ENCODE peak calls at places on chromosomes 1 and 21, in eight cellular contexts. V, S, L, X, Q, I, P and F are unnamed samples. For H3K9me2, the result is how much of the 10 kb centered on the place peaks cover.

GRCh38 chr1:40899230-40899870 is 37.2 kb upstream of the CITED4 start:
- DNase-seq in V (no peak), S (peak), L (peak), X (no peak), Q (no peak), I (no peak), P (no peak), F (peak)

GRCh38 chr1:63937623-63938022 is 163.8 kb downstream of the ROR1 start:
- DNase-seq in V (no peak), S (no peak), L (no peak), X (no peak), Q (no peak), I (no peak), P (no peak), F (no peak)

GRCh38 chr1:112636597-112637256 is 17.1 kb downstream of the CAPZA1 start:
- DNase-seq in V (no peak), S (no peak), L (no peak), X (no peak), Q (no peak), I (no peak), P (no peak), F (no peak)

GRCh38 chr1:30684881-30685795 is 38.2 kb downstream of the MATN1 start:
- DNase-seq in V (no peak), S (peak), L (peak), X (no peak), Q (peak), I (no peak), P (peak), F (peak)

GRCh38 chr1:60963167-60963909 is 119.0 kb upstream of the NFIA start:
- DNase-seq in V (peak), S (no peak), L (no peak), X (no peak), Q (no peak), I (no peak), P (no peak), F (no peak)

GRCh38 chr21:41640756-41641509 is 125.9 kb downstream of the RIPK4 start:
- DNase-seq in V (no peak), S (no peak), L (peak), X (no peak), Q (no peak), I (no peak), P (no peak), F (no peak)

GRCh38 chr1:248863011-248863881 is 4.4 kb upstream of the ZNF692 start:
- DNase-seq in V (peak), S (peak), L (no peak), X (peak), Q (peak), I (peak), P (peak), F (no peak)

GRCh38 chr1:232377494-232377770 is 252.5 kb downstream of the SIPA1L2 start:
- DNase-seq in V (no peak), S (no peak), L (no peak), X (no peak), Q (no peak), I (no peak), P (peak), F (peak)

GRCh38 chr1:202805886-202806511 is 2.2 kb downstream of the KDM5B start:
- DNase-seq in V (no peak), S (no peak), L (no peak), X (no peak), Q (no peak), I (no peak), P (no peak), F (no peak)

GRCh38 chr1:202807926-202808757 is at the start of gene KDM5B:
- DNase-seq in V (peak), S (peak), L (peak), X (no peak), Q (peak), I (no peak), P (peak), F (peak)

GRCh38 chr1:202809597-202810159 is 1.1 kb upstream of the PCAT6 start:
- DNase-seq in V (no peak), S (peak), L (no peak), X (no peak), Q (no peak), I (no peak), P (no peak), F (no peak)

GRCh38 chr1:202807367-202807925 is 775 bp downstream of the KDM5B start:
- DNase-seq in V (no peak), S (peak), L (no peak), X (no peak), Q (peak), I (no peak), P (peak), F (no peak)

DNA sequence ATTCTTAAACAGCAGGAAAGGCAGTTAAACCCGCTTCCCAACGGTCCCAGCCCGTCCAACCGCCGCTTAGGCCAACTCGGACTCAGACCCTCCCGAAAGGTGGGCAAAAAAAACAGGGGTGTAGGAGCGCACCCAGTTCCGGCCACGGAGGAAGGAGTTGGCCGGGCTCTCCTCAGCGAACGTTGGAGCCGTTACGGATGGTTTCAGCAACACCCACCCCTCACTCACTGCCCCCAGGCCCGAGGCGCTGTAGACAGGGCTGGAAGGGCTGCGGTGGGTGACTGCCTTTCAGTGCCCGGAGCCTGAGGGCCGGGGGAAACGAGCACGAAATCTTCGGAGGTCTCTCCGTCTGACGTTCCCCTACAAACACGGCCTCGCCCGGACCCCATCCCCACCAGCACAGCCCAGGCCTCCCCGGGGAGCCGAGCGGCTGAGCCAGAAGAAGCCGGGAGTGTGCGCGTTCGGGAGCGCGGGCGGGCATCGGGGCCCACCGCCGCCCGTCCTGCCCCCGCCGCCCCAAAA is 1.3 kb downstream of the KDM5B start:
- DNase-seq in V (no peak), S (peak), L (no peak), X (no peak), Q (no peak), I (no peak), P (peak), F (no peak)
- H3K9me2 ChIP-seq in V (under half), S (under half), L (under half), X (under half), Q (under half), I (under half), P (under half), F (under half)

GRCh38 chr1:24744911-24745710 is at the start of gene CLIC4:
- DNase-seq in V (peak), S (peak), L (peak), X (peak), Q (peak), I (peak), P (peak), F (peak)
- H3K9me2 ChIP-seq in V (under half), S (under half), L (under half), X (under half), Q (under half), I (under half), P (under half), F (under half)

DNA sequence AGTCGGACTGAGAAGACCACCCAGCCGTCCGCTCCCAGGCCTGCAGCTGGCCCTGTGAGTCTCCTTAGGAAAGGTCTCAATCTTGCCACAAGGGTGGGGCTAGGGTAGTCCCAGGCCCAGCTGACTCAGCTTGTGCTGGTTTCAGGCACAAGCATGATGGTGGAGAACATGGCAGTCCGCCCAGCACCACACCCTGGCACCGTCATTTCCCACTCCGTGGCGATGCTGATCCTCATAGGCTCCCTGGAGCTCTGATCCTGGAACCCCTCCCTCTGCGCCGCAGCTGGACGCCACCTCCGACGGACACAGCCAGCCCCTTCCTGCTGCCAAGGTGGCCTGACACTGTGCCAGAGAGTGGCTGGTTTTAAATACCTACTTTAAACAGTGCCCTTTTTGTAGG is 10.7 kb downstream of the TMEM81 start:
- DNase-seq in V (no peak), S (no peak), L (no peak), X (no peak), Q (no peak), I (no peak), P (no peak), F (no peak)
- H3K9me2 ChIP-seq in V (under half), S (under half), L (under half), X (under half), Q (under half), I (under half), P (under half), F (under half)

DNA sequence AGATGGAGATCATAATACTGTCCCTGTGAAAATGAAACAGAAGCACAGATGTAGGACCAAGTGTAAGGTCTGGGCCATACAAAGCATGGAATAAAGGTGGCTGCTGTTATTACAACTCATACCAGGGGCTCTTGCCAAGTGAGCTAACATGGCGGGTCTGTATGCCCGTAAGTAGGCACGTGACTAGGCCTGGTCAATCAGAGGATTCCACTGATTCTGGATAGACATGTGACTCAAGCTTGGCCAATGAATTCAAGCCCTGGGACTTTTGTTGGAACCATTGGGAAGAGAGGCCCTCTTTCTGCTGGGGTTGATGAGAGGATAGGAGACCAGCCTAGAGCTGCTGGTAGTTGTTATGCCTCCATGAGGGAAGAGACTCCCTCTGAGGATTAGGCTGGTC is 47.8 kb upstream of the WNT4 start:
- DNase-seq in V (no peak), S (no peak), L (no peak), X (no peak), Q (no peak), I (no peak), P (no peak), F (no peak)
- H3K9me2 ChIP-seq in V (under half), S (under half), L (under half), X (under half), Q (under half), I (under half), P (under half), F (under half)

DNA sequence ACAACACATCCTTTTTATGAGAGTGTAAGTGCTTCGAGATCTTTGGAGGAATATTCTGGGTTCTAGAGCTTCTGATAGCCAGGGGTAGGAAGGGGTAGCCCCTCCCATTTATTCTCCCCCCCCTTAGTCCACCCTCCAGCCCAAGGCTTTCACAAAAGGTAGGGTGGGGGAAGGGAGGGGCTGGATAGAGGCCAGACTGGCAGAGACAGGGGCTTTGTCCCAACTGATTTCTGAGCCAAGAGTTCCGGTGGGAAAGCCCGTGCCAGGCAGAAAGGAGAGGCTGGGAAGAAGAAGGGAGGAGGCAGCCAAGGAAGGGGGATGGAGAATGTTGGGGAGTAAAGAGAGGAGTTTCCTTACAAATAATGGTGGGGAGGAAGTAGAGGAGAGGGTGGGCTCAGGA is 3.1 kb downstream of the BCAN start:
- DNase-seq in V (no peak), S (no peak), L (no peak), X (no peak), Q (no peak), I (no peak), P (no peak), F (no peak)
- H3K9me2 ChIP-seq in V (under half), S (under half), L (under half), X (under half), Q (under half), I (under half), P (under half), F (under half)

DNA sequence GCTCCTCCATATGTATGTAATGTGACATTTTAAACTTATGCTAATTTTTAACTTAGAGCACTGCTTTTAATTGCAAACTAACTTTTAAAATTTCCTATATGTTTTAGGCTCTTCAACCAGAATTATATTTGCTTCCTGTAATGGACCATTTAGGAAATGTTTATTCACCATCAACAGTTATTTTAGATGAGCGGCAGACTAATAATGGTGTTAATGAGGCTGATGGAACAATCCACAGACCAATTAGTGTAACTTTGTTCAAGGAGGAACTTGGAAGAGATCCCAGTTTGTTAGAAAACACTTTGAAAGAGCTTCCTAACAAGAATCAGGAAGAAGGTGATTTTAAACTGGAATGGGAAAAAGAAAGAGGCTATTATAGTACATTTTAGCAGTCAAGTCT is 19.4 kb upstream of the GNG5 start:
- DNase-seq in V (no peak), S (no peak), L (no peak), X (no peak), Q (no peak), I (no peak), P (no peak), F (no peak)
- H3K9me2 ChIP-seq in V (under half), S (under half), L (under half), X (under half), Q (under half), I (under half), P (under half), F (under half)

GRCh38 chr1:70818391-70818790 is 229.2 kb downstream of the PTGER3 start:
- DNase-seq in V (no peak), S (no peak), L (no peak), X (no peak), Q (no peak), I (no peak), P (no peak), F (no peak)
- H3K9me2 ChIP-seq in V (under half), S (under half), L (under half), X (under half), Q (under half), I (under half), P (under half), F (under half)

GRCh38 chr1:225767591-225768540 is 9.8 kb upstream of the SRP9 start:
- DNase-seq in V (no peak), S (peak), L (peak), X (peak), Q (no peak), I (peak), P (peak), F (no peak)
- H3K9me2 ChIP-seq in V (under half), S (under half), L (under half), X (under half), Q (under half), I (under half), P (under half), F (under half)

DNA sequence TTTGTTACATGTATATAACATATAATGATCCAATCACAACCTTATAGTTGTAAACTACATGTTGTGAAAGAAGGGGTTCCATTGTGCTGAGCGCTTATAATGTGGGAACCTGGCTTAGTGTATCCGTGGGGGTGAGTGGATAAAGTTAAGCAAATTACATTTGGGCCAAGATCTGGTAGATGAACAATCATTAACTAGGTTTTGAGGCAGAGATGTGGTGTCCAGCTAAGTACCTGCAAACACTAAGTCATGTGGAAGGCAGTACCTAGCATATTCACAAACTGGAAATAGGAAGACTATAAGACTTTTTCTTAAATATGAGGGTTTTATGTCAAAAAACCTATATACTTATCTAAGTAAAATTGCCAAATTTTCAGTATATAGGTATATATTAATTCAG is 167.2 kb upstream of the PDE4B start:
- DNase-seq in V (no peak), S (no peak), L (no peak), X (no peak), Q (no peak), I (no peak), P (no peak), F (no peak)
- H3K9me2 ChIP-seq in V (under half), S (under half), L (under half), X (under half), Q (under half), I (under half), P (under half), F (under half)